ENCODE peak calls at places on chromosomes 13 and 19, in four cellular contexts. E is ascending aorta, S is GM13977, D is fibroblast of lung. J is an unnamed sample.

GRCh38 chr13:37701972-37702371 is 103.4 kb upstream of the POSTN start:
- DNase-seq in E (peak), S (no peak), D (peak), J (no peak)

GRCh38 chr19:4454952-4455738 is 2.4 kb downstream of the UBXN6 start:
- DNase-seq in E (peak), S (no peak), D (peak), J (no peak)

GRCh38 chr13:42393573-42394360 is 121.8 kb downstream of the AKAP11 start:
- DNase-seq in E (no peak), S (no peak), D (no peak), J (no peak)

GRCh38 chr19:27672309-27673047 is 1540.5 kb downstream of the UQCRFS1 start:
- DNase-seq in E (no peak), S (no peak), D (no peak), J (no peak)

GRCh38 chr13:69997061-69997460 is 110.6 kb upstream of the ATXN8OS start:
- DNase-seq in E (no peak), S (no peak), D (no peak), J (no peak)

GRCh38 chr19:12140545-12141404 is 625 bp upstream of the ZNF20 start:
- DNase-seq in E (peak), S (peak), D (peak), J (peak)

GRCh38 chr19:44694184-44694579 is 4.8 kb upstream of the CEACAM16 start:
- DNase-seq in E (no peak), S (no peak), D (no peak), J (peak)

GRCh38 chr19:11673608-11674041 is 65.1 kb downstream of the ZNF823 start:
- DNase-seq in E (peak), S (peak), D (peak), J (peak)

GRCh38 chr19:30236006-30236405 is 136.2 kb upstream of the ZNF536 start:
- DNase-seq in E (no peak), S (no peak), D (no peak), J (no peak)

DNA sequence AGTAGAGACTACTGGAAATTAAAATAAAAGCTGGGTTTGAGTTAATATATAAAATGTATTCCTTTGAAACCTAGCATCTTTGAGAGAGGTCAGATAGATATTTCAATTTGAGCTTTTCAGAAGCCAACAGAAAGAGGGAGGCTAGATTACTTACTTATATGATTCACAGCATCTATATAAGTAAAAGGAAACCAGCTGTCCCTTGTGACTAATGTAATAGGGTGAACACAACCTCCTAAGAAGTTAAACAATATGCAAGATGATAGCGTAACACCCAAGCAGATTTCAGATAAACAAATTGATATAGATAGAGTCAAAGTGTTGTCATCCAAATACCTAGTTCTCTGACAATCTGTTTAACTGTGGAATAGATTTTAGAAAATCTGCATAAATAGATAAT is 393.5 kb upstream of the GPC6 start:
- DNase-seq in E (no peak), S (no peak), D (peak), J (no peak)
- TF ChIP-seq CTCF in E (no peak), S (no peak), D (no peak), J (no peak)

DNA sequence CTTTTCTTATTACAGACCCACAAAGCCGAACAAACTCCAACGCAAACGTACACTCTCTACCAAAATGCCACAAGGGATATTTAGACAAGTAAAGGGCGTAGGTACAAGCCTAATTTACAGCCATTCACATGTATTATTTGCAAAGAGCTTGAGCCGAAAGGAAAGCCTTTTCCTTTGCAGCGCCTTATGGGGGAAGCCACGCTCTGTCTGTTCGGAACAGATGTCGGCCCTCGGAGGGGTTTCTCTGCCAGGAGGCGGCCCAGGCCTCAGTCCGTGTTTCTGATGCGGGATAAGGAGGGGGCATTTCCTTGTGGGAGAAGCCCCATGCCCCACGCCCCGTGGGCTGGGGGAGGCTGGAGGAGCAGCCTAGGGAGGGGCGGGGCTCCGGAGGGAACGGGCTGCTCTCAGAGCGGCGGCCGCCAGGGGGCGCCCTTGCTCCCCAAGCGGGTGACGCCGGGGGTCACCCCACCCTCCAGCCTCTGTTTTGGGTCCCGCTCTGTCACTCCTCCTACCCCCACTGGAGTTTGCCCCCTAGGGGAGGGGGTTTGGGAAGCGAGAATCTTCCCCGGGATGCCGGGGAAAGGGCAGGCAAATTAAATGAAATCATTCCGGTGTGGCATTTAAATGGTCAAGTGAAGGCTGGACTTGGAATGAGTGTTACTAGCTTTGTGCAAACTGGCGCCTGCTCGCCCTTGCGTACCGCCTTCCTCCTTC is 2.9 kb downstream of the HTR2A start:
- DNase-seq in E (peak), S (peak), D (peak), J (peak)
- TF ChIP-seq CTCF in E (peak), S (peak), D (peak), J (peak)

GRCh38 chr19:14479985-14480694 is 5.0 kb upstream of the PTGER1 start:
- DNase-seq in E (no peak), S (peak), D (peak), J (peak)

GRCh38 chr19:14479309-14479984 is 4.3 kb upstream of the PTGER1 start:
- DNase-seq in E (no peak), S (no peak), D (no peak), J (no peak)

GRCh38 chr19:14478113-14478545 is 3.0 kb upstream of the PTGER1 start:
- DNase-seq in E (no peak), S (no peak), D (no peak), J (no peak)

GRCh38 chr19:14482112-14482941 is 7.2 kb upstream of the PTGER1 start:
- DNase-seq in E (no peak), S (no peak), D (no peak), J (no peak)

DNA sequence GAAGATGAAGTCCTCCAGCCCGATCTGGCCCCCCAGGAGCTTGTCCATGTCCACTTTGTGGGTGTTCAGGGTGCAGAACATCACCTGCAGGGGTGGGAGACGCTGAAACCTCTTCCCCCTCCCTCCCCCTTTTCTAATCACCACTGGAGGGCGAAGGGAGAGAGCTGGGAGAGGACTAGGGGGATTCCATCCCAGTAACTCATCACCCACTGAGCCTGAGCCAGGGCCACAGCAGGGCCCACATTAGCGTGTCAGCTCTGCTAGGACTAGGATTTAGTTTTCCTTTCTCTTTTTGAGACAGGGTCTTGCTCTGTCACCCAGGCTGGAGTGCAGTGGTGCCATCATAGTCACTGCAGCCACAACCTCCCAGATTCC is 5.5 kb upstream of the PTGER1 start:
- DNase-seq in E (no peak), S (peak), D (peak), J (no peak)
- TF ChIP-seq CTCF in E (no peak), S (no peak), D (no peak), J (no peak)

GRCh38 chr13:82248713-82249112 is 1633.6 kb downstream of the SLITRK1 start:
- DNase-seq in E (no peak), S (no peak), D (no peak), J (no peak)
- TF ChIP-seq CTCF in E (no peak), S (no peak), D (no peak), J (no peak)